ENCODE peak calls at places on chromosomes 5 and 9, in four cellular contexts. C, G, H and R are unnamed samples.

GRCh38 chr5:140113180-140113698 is 670 bp upstream of the PURA start:
- DNase-seq in C (peak; percentile 28), G (peak; percentile 21), H (no peak), R (no peak)

GRCh38 chr5:132388244-132389050 is 18.9 kb downstream of the SLC22A5 start:
- DNase-seq in H (no peak), C (no peak), G (no peak), R (no peak)

GRCh38 chr5:154278172-154278571 is 87.6 kb downstream of the GALNT10 start:
- DNase-seq in G (no peak), H (no peak), C (no peak), R (no peak)

GRCh38 chr5:171644536-171644935 is 141.1 kb upstream of the SMIM23 start:
- DNase-seq in G (no peak), C (peak; percentile 40), H (no peak), R (no peak)

GRCh38 chr9:3682186-3682585 is 156.4 kb upstream of the RFX3 start:
- DNase-seq in C (no peak), H (no peak), G (no peak), R (no peak)

GRCh38 chr5:86118542-86118941 is 499.2 kb upstream of the COX7C start:
- DNase-seq in H (no peak), G (no peak), C (no peak), R (no peak)

GRCh38 chr5:180069589-180070247 is 1.8 kb downstream of the RNF130 start:
- DNase-seq in C (peak; percentile 48), H (no peak), G (no peak), R (no peak)

GRCh38 chr5:5523066-5523505 is 100.6 kb downstream of the ICE1 start:
- DNase-seq in G (no peak), C (no peak), H (no peak), R (no peak)

GRCh38 chr9:34501372-34501771 is 21.4 kb downstream of the ENHO start:
- DNase-seq in H (no peak), G (no peak), C (no peak), R (no peak)

GRCh38 chr9:96383165-96383939 is at the start of gene SLC35D2:
- DNase-seq in H (peak; percentile 36), G (no peak), C (peak; percentile 76), R (peak; percentile 93)

GRCh38 chr9:121976751-121977150 is 116.4 kb downstream of the TTLL11 start:
- DNase-seq in H (no peak), C (no peak), G (no peak), R (peak; percentile 84)
- TF ChIP-seq POLR2A in H (no peak), C (no peak), G (no peak), R (no peak)

GRCh38 chr9:127816362-127816725 is 13.7 kb downstream of the FPGS start:
- DNase-seq in G (no peak), C (no peak), H (no peak), R (no peak)

GRCh38 chr9:127813739-127814226 is 11.1 kb downstream of the FPGS start:
- DNase-seq in G (no peak), H (no peak), C (no peak), R (no peak)

GRCh38 chr9:127816728-127817127 is 14.0 kb downstream of the FPGS start:
- DNase-seq in G (no peak), H (no peak), C (no peak), R (no peak)

GRCh38 chr9:127814619-127815511 is 12.2 kb downstream of the FPGS start:
- DNase-seq in C (no peak), G (no peak), H (no peak), R (no peak)

DNA sequence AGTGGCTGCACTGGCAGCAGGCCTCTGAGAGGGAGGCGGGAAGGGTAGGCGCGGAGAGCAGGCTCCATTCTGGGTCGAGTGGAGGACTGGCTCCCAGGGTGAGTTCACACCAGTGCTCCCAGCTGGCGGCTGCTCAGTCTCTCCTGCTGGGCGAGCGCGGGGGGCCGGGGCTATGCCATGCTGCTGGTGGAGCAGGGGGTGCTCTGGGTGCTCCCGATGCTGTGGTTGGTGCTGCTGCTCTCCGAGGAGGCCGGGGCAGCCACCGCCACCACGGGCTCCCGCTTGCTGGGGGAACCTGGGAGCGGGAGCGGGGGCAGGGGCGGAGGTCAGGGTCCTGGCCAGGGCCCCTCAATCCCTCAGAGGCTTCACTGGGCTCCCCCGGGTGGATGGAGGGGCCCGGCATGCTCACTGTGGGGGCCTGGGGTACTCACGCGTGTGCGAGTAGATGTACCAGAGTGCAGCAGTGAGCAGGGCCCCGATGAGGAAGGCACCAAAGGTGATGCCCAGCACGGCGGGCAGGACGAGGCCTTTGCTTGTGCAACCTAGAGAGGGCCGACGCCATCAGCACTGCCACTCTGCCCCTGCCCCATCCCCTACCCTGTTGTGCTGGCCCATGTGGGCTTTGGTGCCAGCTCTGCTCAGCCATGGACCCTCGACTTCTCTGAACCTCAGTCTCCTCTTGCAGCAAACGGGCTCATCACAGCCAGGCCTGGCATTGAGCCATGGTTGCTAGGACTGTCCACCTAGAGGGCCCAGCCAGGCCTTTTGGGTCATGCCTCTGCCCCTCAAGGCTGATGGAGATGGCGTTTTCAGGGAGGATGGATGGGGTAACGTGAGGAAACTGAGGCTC is 13.1 kb downstream of the FPGS start:
- DNase-seq in H (no peak), C (no peak), G (no peak), R (no peak)
- TF ChIP-seq POLR2A in H (no peak), C (no peak), G (no peak), R (no peak)

GRCh38 chr5:122845253-122846050 is at the start of gene SNX24:
- DNase-seq in C (peak; percentile 87), H (peak; percentile 77), G (peak; percentile 67), R (peak; percentile 73)
- TF ChIP-seq POLR2A in C (peak; percentile 58), H (no peak), G (no peak), R (peak; percentile 79)

GRCh38 chr9:128121924-128122808 is 5.4 kb downstream of the PTGES2 start:
- DNase-seq in C (peak; percentile 25), H (no peak), G (no peak), R (no peak)

GRCh38 chr9:128121466-128121810 is 6.1 kb downstream of the PTGES2 start:
- DNase-seq in H (no peak), C (no peak), G (no peak), R (no peak)

GRCh38 chr9:128118971-128119665 is 8.4 kb downstream of the PTGES2 start:
- DNase-seq in G (no peak), C (peak; percentile 26), H (no peak), R (no peak)

GRCh38 chr9:128120061-128120740 is 7.3 kb downstream of the PTGES2 start:
- DNase-seq in G (no peak), C (peak; percentile 23), H (no peak), R (no peak)

GRCh38 chr9:128120741-128121465 is 6.6 kb downstream of the PTGES2 start:
- DNase-seq in C (peak; percentile 14), G (no peak), H (no peak), R (no peak)
- TF ChIP-seq POLR2A in C (no peak), G (peak; percentile 16), H (no peak), R (no peak)

DNA sequence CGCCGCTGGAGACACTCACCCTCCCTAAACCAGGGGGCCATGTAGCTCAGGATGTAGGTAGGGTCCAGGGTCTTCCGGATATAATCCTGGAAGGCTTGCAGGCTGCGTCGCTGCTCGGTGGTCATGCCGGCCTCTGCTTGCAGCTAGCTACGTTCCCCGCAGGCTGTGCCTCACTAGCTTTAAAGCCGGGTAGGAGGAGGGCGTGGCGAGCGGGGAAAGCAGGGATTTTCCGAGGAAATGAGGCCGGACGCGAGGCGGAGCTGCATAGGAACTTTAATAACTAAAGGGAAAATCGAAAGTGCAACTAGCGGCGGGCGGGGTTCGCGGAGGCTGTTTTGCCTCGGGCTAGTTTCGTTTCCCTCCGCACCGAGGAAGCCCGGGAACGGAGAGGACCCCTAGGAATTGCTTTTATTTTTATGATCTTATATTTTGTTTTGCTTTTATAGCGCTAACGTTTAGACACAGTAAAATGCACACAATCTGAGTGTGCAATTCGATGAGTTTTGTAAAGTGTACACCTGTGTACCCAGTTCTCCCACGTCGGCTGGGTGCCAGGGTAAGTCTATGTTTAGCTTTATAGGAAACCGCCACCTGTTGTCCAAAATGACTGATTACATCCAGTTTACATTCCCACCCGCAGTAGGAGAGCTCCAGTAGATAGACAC is at the start of gene RIGI:
- DNase-seq in H (peak; percentile 10), C (peak; percentile 95), G (no peak), R (peak; percentile 44)
- TF ChIP-seq POLR2A in H (no peak), C (peak; percentile 81), G (peak; percentile 56), R (peak; percentile 25)